ENCODE peak calls at places on chromosomes 2 and 18, in five cellular contexts. B is astrocyte, U is left ventricle myocardium superior, G is ovary, P is coronary artery. M is an unnamed sample.

GRCh38 chr2:85999131-85999831 is 106.4 kb downstream of the POLR1A start:
- DNase-seq in B (no peak), U (no peak), G (no peak), P (peak), M (peak)

GRCh38 chr2:98086491-98087446 is at the start of gene VWA3B:
- DNase-seq in B (peak), U (peak), G (peak), P (no peak), M (no peak)

GRCh38 chr2:67384115-67384823 is 12.9 kb upstream of the ETAA1 start:
- DNase-seq in B (no peak), U (no peak), G (no peak), P (no peak), M (no peak)

GRCh38 chr18:75915941-75916640 is 488.6 kb upstream of the SMIM21 start:
- DNase-seq in B (peak), U (peak), G (peak), P (no peak), M (no peak)

GRCh38 chr2:75657794-75658193 is 11.2 kb downstream of the MRPL19 start:
- DNase-seq in B (no peak), U (no peak), G (no peak), P (no peak), M (no peak)

GRCh38 chr2:237888389-237888788 is 29.0 kb downstream of the RAMP1 start:
- DNase-seq in B (peak), U (no peak), G (no peak), P (no peak), M (no peak)

GRCh38 chr2:102427249-102427648 is 4.3 kb downstream of the IL18RAP start:
- DNase-seq in B (no peak), U (no peak), G (no peak), P (no peak), M (no peak)

GRCh38 chr2:99880148-99880983 is 262.0 kb downstream of the AFF3 start:
- DNase-seq in B (peak), U (no peak), G (no peak), P (no peak), M (peak)

GRCh38 chr2:224971214-224971613 is 71.1 kb downstream of the DOCK10 start:
- DNase-seq in B (no peak), U (no peak), G (no peak), P (no peak), M (no peak)

M was measured in NCI-H226.